ENCODE peak calls at places on chromosomes 2 and 18, in seven cellular contexts. J is naive thymus-derived CD4-positive, alpha-beta T cell; A is SK-N-DZ; B is epithelial cell of proximal tubule; U is CD4-positive, alpha-beta T cell; Z is sciatic nerve; S is islet precursor cell. W is an unnamed sample.

GRCh38 chr18:2316686-2317308 is 254.5 kb downstream of the METTL4 start:
- DNase-seq in J (no peak), A (no peak), B (no peak), U (no peak), Z (no peak), S (no peak), W (no peak)

GRCh38 chr2:112783187-112783721 is 1.0 kb downstream of the IL1A start:
- DNase-seq in J (no peak), A (no peak), B (no peak), U (no peak), Z (no peak), S (no peak), W (no peak)

GRCh38 chr2:176098366-176099158 is 1.0 kb upstream of the HOXD12 start:
- DNase-seq in J (no peak), A (no peak), B (no peak), U (peak; percentile 30), Z (no peak), S (peak; percentile 84), W (no peak)

GRCh38 chr2:205758498-205758897 is 76.2 kb downstream of the NRP2 start:
- DNase-seq in J (no peak), A (no peak), B (no peak), U (no peak), Z (no peak), S (no peak), W (no peak)

GRCh38 chr2:66414896-66415295 is 20.0 kb upstream of the MEIS1 start:
- DNase-seq in J (no peak), A (no peak), B (no peak), U (no peak), Z (no peak), S (no peak), W (no peak)

GRCh38 chr2:23545391-23545790 is 160.4 kb downstream of the KLHL29 start:
- DNase-seq in J (no peak), A (no peak), B (no peak), U (no peak), Z (no peak), S (peak; percentile 82), W (no peak)

GRCh38 chr2:20444993-20445910 is 1.6 kb upstream of the RHOB start:
- DNase-seq in J (no peak), A (no peak), B (no peak), U (no peak), Z (no peak), S (peak; percentile 92), W (no peak)

GRCh38 chr18:27839141-27839540 is 337.8 kb downstream of the CDH2 start:
- DNase-seq in J (no peak), A (no peak), B (peak; percentile 73), U (no peak), Z (no peak), S (peak; percentile 83), W (peak; percentile 84)

GRCh38 chr2:144015655-144016245 is 504.2 kb downstream of the ZEB2 start:
- DNase-seq in J (no peak), A (no peak), B (no peak), U (no peak), Z (no peak), S (no peak), W (no peak)